ENCODE peak calls at places on chromosomes 16 and 17, in seven cellular contexts. T is heart left ventricle, I is lower lobe of right lung, V is thyroid gland, N is dorsolateral prefrontal cortex, R is thoracic aorta, W is IMR-90. Y is an unnamed sample.

GRCh38 chr16:9500872-9501271 is 409.4 kb downstream of the HAPSTR1 start:
- DNase-seq in T (no peak), I (no peak), V (no peak), N (no peak), R (no peak), W (no peak), Y (no peak)

GRCh38 chr17:65797809-65798208 is 236.4 kb upstream of the AXIN2 start:
- DNase-seq in T (no peak), I (no peak), V (no peak), N (no peak), R (no peak), W (no peak), Y (no peak)

GRCh38 chr16:25941800-25942558 is 250.2 kb downstream of the HS3ST4 start:
- DNase-seq in T (no peak), I (no peak), V (no peak), N (no peak), R (no peak), W (no peak), Y (no peak)

GRCh38 chr17:72077326-72077960 is 43.4 kb upstream of the SOX9 start:
- DNase-seq in T (no peak), I (no peak), V (no peak), N (no peak), R (no peak), W (peak; percentile 10), Y (no peak)

GRCh38 chr17:78497115-78497540 is 80.1 kb downstream of the DNAH17 start:
- DNase-seq in T (peak; percentile 80), I (peak; percentile 75), V (peak; percentile 81), N (peak; percentile 63), R (no peak), W (peak; percentile 72), Y (peak; percentile 86)

GRCh38 chr16:49454426-49455180 is 81.0 kb downstream of the C16orf78 start:
- DNase-seq in T (no peak), I (no peak), V (no peak), N (no peak), R (no peak), W (no peak), Y (no peak)

GRCh38 chr16:88730632-88731607 is 24.6 kb downstream of the CTU2 start:
- DNase-seq in T (no peak), I (no peak), V (no peak), N (no peak), R (no peak), W (peak; percentile 59), Y (no peak)

GRCh38 chr16:83215417-83216001 is 588.7 kb downstream of the CDH13 start:
- DNase-seq in T (no peak), I (no peak), V (no peak), N (no peak), R (no peak), W (peak; percentile 44), Y (no peak)

GRCh38 chr17:49437696-49438438 is 23.2 kb upstream of the PHB1 start:
- DNase-seq in T (no peak), I (no peak), V (no peak), N (no peak), R (no peak), W (no peak), Y (no peak)

GRCh38 chr17:71234349-71234748 is 886.5 kb upstream of the SOX9 start:
- DNase-seq in T (no peak), I (no peak), V (no peak), N (no peak), R (no peak), W (no peak), Y (peak; percentile 11)

GRCh38 chr17:48310748-48311213 is 119.2 kb downstream of the SKAP1 start:
- DNase-seq in T (no peak), I (no peak), V (no peak), N (no peak), R (no peak), W (no peak), Y (no peak)

GRCh38 chr16:30142672-30143346 is 19.8 kb upstream of the MAPK3 start:
- DNase-seq in T (no peak), I (no peak), V (no peak), N (no peak), R (no peak), W (no peak), Y (no peak)

GRCh38 chr16:14004719-14005315 is 66.3 kb upstream of the MRTFB start:
- DNase-seq in T (no peak), I (no peak), V (no peak), N (no peak), R (no peak), W (no peak), Y (no peak)

GRCh38 chr16:72905581-72905980 is 142.3 kb downstream of the ZFHX3 start:
- DNase-seq in T (no peak), I (no peak), V (no peak), N (no peak), R (no peak), W (peak; percentile 79), Y (peak; percentile 26)

GRCh38 chr16:87178177-87178863 is 138.9 kb downstream of the C16orf95 start:
- DNase-seq in T (no peak), I (no peak), V (no peak), N (no peak), R (no peak), W (no peak), Y (no peak)

GRCh38 chr17:6138761-6139446 is 68.7 kb downstream of the WSCD1 start:
- DNase-seq in T (no peak), I (no peak), V (no peak), N (no peak), R (no peak), W (no peak), Y (no peak)

GRCh38 chr17:78377858-78378224 is 608 bp upstream of the PGS1 start:
- DNase-seq in T (no peak), I (no peak), V (no peak), N (no peak), R (no peak), W (no peak), Y (no peak)

GRCh38 chr16:88556294-88556988 is 13.8 kb upstream of the ZC3H18 start:
- DNase-seq in T (no peak), I (no peak), V (no peak), N (no peak), R (no peak), W (no peak), Y (no peak)

GRCh38 chr17:38898812-38899348 is 26.5 kb upstream of the LASP1NB start:
- DNase-seq in T (peak; percentile 60), I (peak; percentile 70), V (peak; percentile 34), N (no peak), R (no peak), W (no peak), Y (no peak)

GRCh38 chr17:73784015-73784603 is 139.9 kb upstream of the SDK2 start:
- DNase-seq in T (no peak), I (no peak), V (no peak), N (no peak), R (no peak), W (no peak), Y (no peak)

GRCh38 chr17:42598905-42599304 is 10.3 kb downstream of the RETREG3 start:
- DNase-seq in T (peak; percentile 48), I (no peak), V (peak; percentile 70), N (no peak), R (no peak), W (no peak), Y (no peak)

GRCh38 chr16:8854298-8854948 is 14.4 kb downstream of the CARHSP1 start:
- DNase-seq in T (no peak), I (peak; percentile 7), V (no peak), N (no peak), R (no peak), W (no peak), Y (no peak)

GRCh38 chr16:85897384-85897783 is 1.6 kb upstream of the IRF8 start:
- DNase-seq in T (no peak), I (no peak), V (no peak), N (no peak), R (no peak), W (no peak), Y (no peak)
- TF ChIP-seq CTCF in T (no peak), I (no peak), V (no peak), N (no peak), R (no peak), W (no peak), Y (no peak)

GRCh38 chr17:82334204-82334621 is 647 bp upstream of the SECTM1 start:
- DNase-seq in T (no peak), I (peak; percentile 54), V (no peak), N (no peak), R (no peak), W (no peak), Y (no peak)
- H3K4me3 ChIP-seq in T (peak overlapping the region; percentile 47), I (peak overlapping the region; percentile 76), V (peak overlapping the region; percentile 46), N (peak overlapping the region; percentile 56), R (peak overlapping the region; percentile 83), W (no peak overlapping the region), Y (peak overlapping the region; percentile 62)

DNA sequence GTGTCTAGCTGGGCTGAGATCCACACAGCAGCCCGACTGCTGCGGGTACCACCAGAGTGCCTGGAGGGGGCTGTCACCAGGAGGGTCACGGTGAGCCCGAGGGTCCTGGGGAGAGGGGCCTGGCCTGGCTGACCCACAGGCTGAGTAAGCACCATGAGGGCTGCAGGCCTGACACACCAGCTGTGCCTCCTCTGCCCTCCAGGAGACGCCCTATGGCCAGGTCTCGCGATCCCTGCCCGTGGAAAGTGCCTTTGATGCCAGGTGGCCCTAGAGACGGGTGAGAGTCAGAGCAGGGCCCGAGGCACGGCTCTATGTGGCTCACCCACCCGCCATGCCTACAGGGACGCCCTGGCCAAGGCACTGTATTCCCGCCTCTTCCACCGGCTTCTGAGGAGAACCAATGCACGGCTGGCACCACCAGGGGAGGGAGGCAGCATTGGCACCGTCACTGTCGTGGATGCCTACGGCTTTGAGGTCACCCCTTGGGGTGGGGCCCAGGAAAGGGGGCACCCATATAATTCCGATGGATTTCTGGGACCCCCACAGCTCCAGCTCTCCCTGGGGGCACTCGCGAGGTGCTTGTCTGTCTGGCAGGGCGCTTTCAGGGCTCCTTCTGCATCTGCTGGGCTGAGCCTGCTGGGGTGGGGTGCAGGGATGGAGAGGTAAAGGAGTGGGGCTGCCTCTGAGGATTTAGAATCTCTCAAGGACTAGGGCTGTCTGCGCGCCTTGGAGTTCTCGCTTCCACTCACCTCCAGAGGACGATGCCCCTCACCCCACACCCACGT is 7.1 kb downstream of the MYO15B start:
- DNase-seq in T (no peak), I (no peak), V (no peak), N (no peak), R (no peak), W (no peak), Y (no peak)
- TF ChIP-seq CTCF in T (no peak), I (no peak), V (no peak), N (no peak), R (no peak), W (no peak), Y (no peak)

DNA sequence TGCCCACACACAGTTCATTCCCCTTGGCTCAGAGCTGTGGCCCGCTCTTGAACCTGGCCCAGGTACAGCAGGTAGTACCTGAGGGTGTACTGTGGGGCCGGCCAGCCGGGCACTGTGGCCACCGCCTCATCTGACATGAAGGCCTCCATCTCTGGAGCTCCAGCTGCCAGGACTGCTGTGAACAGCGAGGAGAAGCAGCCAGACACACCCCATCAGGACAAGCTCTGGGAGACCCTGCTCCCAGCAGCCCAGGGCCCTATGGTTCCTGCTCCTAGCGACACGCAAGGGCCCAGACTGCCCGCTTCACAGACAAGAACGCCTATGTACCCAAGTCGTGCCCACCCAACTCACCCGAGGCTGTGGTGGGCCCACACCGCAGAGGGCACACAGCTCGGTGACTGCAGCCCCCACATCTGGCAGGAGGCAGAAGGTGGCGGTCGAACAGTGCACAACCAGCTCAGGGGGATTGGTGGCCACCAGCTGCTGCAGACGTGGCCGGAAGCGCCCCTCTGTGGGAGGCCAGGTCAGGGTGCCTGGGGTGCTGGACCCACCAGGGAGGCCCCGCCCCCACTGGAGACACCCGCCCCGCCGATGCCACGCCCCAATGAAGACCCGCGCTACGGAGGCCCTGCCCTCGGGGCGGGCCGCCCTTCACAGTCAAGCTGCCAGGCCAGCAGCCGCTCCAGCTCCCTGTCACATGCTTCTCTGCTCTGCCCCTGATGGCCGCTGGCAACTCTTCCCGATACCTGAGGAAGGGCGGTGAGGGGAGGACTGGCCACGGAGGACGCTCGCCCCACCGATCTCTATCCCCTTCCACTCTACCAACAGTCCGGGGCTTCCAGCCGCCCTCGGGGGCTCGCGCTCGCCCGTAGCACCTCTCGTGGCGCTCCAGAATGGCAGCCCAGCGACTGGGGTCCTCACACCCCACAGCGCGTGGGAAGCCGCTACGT is 1.1 kb upstream of the STUB1 start:
- DNase-seq in T (peak; percentile 86), I (peak; percentile 80), V (peak; percentile 79), N (no peak), R (no peak), W (peak; percentile 30), Y (no peak)
- H3K4me3 ChIP-seq in T (peak overlapping the region; percentile 65), I (peak overlapping the region; percentile 71), V (peak overlapping the region; percentile 74), N (peak overlapping the region; percentile 80), R (peak overlapping the region; percentile 83), W (peak overlapping the region; percentile 51), Y (peak overlapping the region; percentile 65)